ENCODE peak calls at places on chromosomes 13 and 19, in eight cellular contexts. A is HFF-Myc, V is astrocyte of the spinal cord, H is colonic mucosa, X is cardiac fibroblast, F is body of pancreas, L is AG04449, O is adrenal gland. R is an unnamed sample.

GRCh38 chr13:113122571-113123225 is at the start of gene F10:
- DNase-seq in A (no peak), V (peak; percentile 43), H (peak; percentile 81), X (peak; percentile 78), F (peak; percentile 75), L (no peak), O (peak; percentile 67), R (peak; percentile 84)

GRCh38 chr13:83666126-83666525 is 216.1 kb downstream of the SLITRK1 start:
- DNase-seq in A (peak; percentile 1), V (peak; percentile 43), H (no peak), X (no peak), F (no peak), L (no peak), O (no peak), R (no peak)

GRCh38 chr19:38303517-38304351 is at the start of gene C19orf33:
- DNase-seq in A (no peak), V (peak; percentile 17), H (peak; percentile 92), X (peak; percentile 25), F (peak; percentile 32), L (no peak), O (no peak), R (no peak)

GRCh38 chr19:2702170-2703076 is at the start of gene GNG7:
- DNase-seq in A (no peak), V (peak; percentile 70), H (peak; percentile 95), X (peak; percentile 90), F (peak; percentile 98), L (no peak), O (peak; percentile 96), R (peak; percentile 98)

GRCh38 chr19:49546825-49547565 is 19.2 kb downstream of the RCN3 start:
- DNase-seq in A (peak; percentile 95), V (peak; percentile 85), H (peak; percentile 94), X (peak; percentile 94), F (peak; percentile 82), L (no peak), O (peak; percentile 82), R (no peak)

GRCh38 chr13:36224730-36225129 is 10.4 kb upstream of the SOHLH2 start:
- DNase-seq in A (no peak), V (no peak), H (no peak), X (no peak), F (no peak), L (no peak), O (no peak), R (no peak)

GRCh38 chr13:114115191-114115671 is 17.2 kb downstream of the RASA3 start:
- DNase-seq in A (no peak), V (peak; percentile 76), H (peak; percentile 65), X (peak; percentile 80), F (peak; percentile 38), L (no peak), O (no peak), R (no peak)

GRCh38 chr13:93496985-93497673 is 270.5 kb downstream of the GPC6 start:
- DNase-seq in A (no peak), V (no peak), H (no peak), X (peak; percentile 26), F (no peak), L (no peak), O (no peak), R (no peak)

GRCh38 chr13:52978989-52979388 is 49.6 kb upstream of the OLFM4 start:
- DNase-seq in A (no peak), V (no peak), H (no peak), X (no peak), F (no peak), L (no peak), O (no peak), R (no peak)

GRCh38 chr13:44004881-44005280 is 125.2 kb downstream of the LACC1 start:
- DNase-seq in A (peak; percentile 33), V (peak; percentile 84), H (no peak), X (peak; percentile 53), F (no peak), L (peak; percentile 28), O (no peak), R (no peak)

GRCh38 chr19:771332-771785 is 20.4 kb downstream of the MISP start:
- DNase-seq in A (no peak), V (peak; percentile 35), H (no peak), X (peak; percentile 78), F (no peak), L (no peak), O (no peak), R (no peak)

GRCh38 chr19:35206855-35207254 is 21.7 kb downstream of the FAM187B start:
- DNase-seq in A (no peak), V (no peak), H (peak; percentile 10), X (no peak), F (no peak), L (no peak), O (no peak), R (no peak)

GRCh38 chr19:43735957-43736356 is 18.8 kb downstream of the SMG9 start:
- DNase-seq in A (no peak), V (peak; percentile 45), H (no peak), X (no peak), F (no peak), L (peak; percentile 71), O (no peak), R (no peak)

GRCh38 chr19:43731346-43731745 is 15.5 kb downstream of the IRGC start:
- DNase-seq in A (no peak), V (peak; percentile 27), H (no peak), X (no peak), F (no peak), L (no peak), O (no peak), R (no peak)

GRCh38 chr19:43727593-43727853 is 11.6 kb downstream of the IRGC start:
- DNase-seq in A (no peak), V (no peak), H (no peak), X (no peak), F (no peak), L (no peak), O (no peak), R (no peak)

GRCh38 chr19:43735013-43735412 is 19.1 kb downstream of the IRGC start:
- DNase-seq in A (no peak), V (no peak), H (no peak), X (no peak), F (no peak), L (no peak), O (no peak), R (no peak)

GRCh38 chr19:43731854-43732253 is 16.0 kb downstream of the IRGC start:
- DNase-seq in A (no peak), V (peak; percentile 78), H (no peak), X (peak; percentile 18), F (no peak), L (no peak), O (no peak), R (no peak)
- TF ChIP-seq CTCF in A (no peak), V (no peak), H (no peak), X (no peak), F (no peak), L (no peak), O (no peak), R (no peak)

GRCh38 chr19:47848425-47848824 is 10.6 kb upstream of the TPRX2 start:
- DNase-seq in A (no peak), V (no peak), H (no peak), X (no peak), F (no peak), L (no peak), O (no peak), R (no peak)

GRCh38 chr19:47854459-47854858 is 4.6 kb upstream of the TPRX2 start:
- DNase-seq in A (no peak), V (no peak), H (no peak), X (no peak), F (no peak), L (no peak), O (no peak), R (no peak)

GRCh38 chr19:47853003-47853402 is 6.0 kb upstream of the TPRX2 start:
- DNase-seq in A (no peak), V (no peak), H (no peak), X (no peak), F (no peak), L (no peak), O (no peak), R (no peak)

DNA sequence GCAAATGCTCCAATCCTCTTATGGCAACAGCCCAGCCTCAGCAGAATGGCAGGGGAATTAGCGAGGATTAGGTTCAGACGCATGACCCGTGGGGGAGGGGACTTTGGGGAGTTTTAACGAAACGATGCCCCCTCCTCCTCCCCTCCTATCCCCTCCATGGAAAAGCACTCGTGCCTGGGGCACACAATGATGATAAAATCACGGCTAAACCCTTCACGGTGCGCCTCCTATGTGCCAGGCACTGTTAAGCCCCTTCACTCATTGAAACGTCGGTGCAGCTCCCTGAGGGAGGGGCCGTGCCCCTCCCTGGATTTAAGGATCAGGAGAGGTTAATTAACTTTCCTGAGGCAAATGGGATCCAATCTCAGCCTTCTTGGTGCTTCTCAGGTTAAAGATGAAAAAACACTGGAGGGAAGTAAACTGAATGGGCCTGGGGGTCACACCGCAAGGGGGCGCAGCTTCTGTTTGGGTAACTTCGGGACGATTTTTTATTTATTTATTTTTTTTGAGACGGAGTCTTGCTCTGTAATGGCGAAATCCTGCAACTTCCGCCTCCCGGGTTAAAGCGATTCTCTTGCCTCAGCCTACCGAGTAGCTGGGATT is 10.1 kb upstream of the TPRX2 start:
- DNase-seq in A (no peak), V (no peak), H (peak; percentile 24), X (peak; percentile 15), F (peak; percentile 41), L (no peak), O (peak; percentile 17), R (no peak)
- TF ChIP-seq CTCF in A (peak; percentile 66), V (peak; percentile 44), H (peak; percentile 16), X (peak; percentile 49), F (no peak), L (peak; percentile 15), O (peak; percentile 45), R (peak; percentile 52)

DNA sequence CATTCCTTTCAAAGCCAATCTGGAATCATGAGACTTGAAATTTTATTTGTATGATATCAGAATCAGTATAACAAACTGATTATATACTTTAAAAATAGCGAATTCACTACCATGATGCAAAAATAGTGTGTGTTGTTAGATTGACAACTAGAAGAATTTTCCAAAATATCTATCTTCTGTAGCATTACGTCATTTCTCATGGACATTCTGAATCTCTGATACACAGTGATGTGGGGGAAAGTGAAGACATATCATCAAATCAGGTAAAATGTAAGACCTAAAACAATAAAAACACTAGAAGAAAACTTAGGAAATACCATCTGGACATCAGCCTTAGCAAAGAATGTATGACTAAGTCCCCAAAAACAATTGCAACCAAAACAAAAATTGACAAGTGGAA is 1292.0 kb upstream of the PCDH9 start:
- DNase-seq in A (no peak), V (no peak), H (no peak), X (no peak), F (no peak), L (no peak), O (no peak), R (no peak)
- TF ChIP-seq CTCF in A (no peak), V (no peak), H (no peak), X (no peak), F (no peak), L (no peak), O (no peak), R (no peak)

DNA sequence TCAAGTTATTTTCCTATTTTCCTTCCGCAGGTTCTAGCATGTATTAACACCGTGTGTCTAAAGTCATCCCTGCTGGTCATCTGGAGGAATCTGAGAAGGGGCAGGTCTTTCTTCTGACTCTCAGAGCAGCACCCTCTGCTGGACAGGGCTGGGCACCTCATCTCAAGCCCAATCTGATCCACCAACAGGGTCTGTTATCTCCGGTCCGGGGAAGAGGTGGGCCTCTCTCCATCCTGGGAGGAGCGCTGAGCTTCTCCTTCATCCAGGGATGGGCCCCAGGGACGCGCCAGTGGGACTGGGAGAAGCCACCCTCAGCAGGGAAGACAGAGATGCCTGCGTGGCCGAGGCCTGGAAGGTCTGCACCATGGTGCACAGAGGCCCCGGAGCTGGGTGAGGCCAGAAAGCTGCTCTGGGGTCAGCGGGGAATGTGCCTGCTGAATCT is 26.0 kb upstream of the ZNF331 start:
- DNase-seq in A (no peak), V (peak; percentile 15), H (peak; percentile 54), X (peak; percentile 60), F (peak; percentile 71), L (no peak), O (peak; percentile 61), R (no peak)
- TF ChIP-seq CTCF in A (peak; percentile 42), V (peak; percentile 51), H (peak; percentile 31), X (peak; percentile 85), F (peak; percentile 17), L (peak; percentile 55), O (peak; percentile 61), R (peak; percentile 33)